ENCODE peak calls at places on chromosomes 3 and 15, in four cellular contexts. M, Z, R and X are unnamed samples.

GRCh38 chr15:31799711-31800321 is 230.5 kb upstream of the CHRNA7 start:
- DNase-seq in Z (peak; percentile 17), M (peak; percentile 44), R (no peak), X (no peak)

GRCh38 chr3:126621627-126622345 is 33.1 kb downstream of the TXNRD3 start:
- DNase-seq in M (peak; percentile 38), Z (peak; percentile 17), R (peak; percentile 26), X (no peak)

GRCh38 chr3:15102833-15103232 is 3.9 kb upstream of the RBSN start:
- DNase-seq in Z (no peak), M (peak; percentile 28), R (no peak), X (no peak)

GRCh38 chr3:129087138-129087702 is 26.6 kb downstream of the GP9 start:
- DNase-seq in R (no peak), M (peak; percentile 52), Z (peak; percentile 26), X (no peak)

GRCh38 chr3:56001991-56002390 is 466.3 kb downstream of the ERC2 start:
- DNase-seq in Z (no peak), R (no peak), M (no peak), X (no peak)

GRCh38 chr3:16932877-16933276 is 48.1 kb downstream of the PLCL2 start:
- DNase-seq in M (no peak), R (no peak), Z (no peak), X (no peak)

GRCh38 chr3:169596126-169596525 is 67.4 kb downstream of the MECOM start:
- DNase-seq in Z (no peak), R (no peak), M (no peak), X (no peak)

GRCh38 chr3:142999881-143000280 is 1.5 kb upstream of the U2SURP start:
- DNase-seq in R (no peak), Z (no peak), M (no peak), X (no peak)

GRCh38 chr3:63961891-63962290 is 49.7 kb upstream of the SCAANT1 start:
- DNase-seq in M (no peak), R (no peak), Z (peak; percentile 49), X (no peak)

GRCh38 chr3:150409125-150409526 is 1.0 kb downstream of the TSC22D2 start:
- DNase-seq in R (no peak), M (no peak), Z (no peak), X (no peak)

GRCh38 chr3:10594915-10595314 is 89.5 kb upstream of the ATP2B2 start:
- DNase-seq in R (peak; percentile 17), M (peak; percentile 71), Z (peak; percentile 84), X (no peak)